ENCODE peak calls at places on chromosomes 2 and 18, in six cellular contexts. X is neural progenitor cell, C is activated B cell treated with CpG ODN at 0.5 μM for 24 hours, T is esophagus muscularis mucosa, F is K562, E is astrocyte of the spinal cord. D is an unnamed sample.
A peak's percentile ranks its signal among the peaks of the same experiment; 100 is the strongest.

GRCh38 chr18:28511421-28511821 is 334.5 kb upstream of the CDH2 start:
- DNase-seq in X (no peak), C (no peak), T (no peak), F (no peak), E (peak; percentile 35), D (no peak)

GRCh38 chr2:100940240-100940639 is 61.8 kb upstream of the RPL31 start:
- DNase-seq in X (no peak), C (no peak), T (no peak), F (no peak), E (no peak), D (no peak)

GRCh38 chr2:20048488-20049443 is 2.7 kb downstream of the LAPTM4A start:
- DNase-seq in X (peak; percentile 70), C (no peak), T (no peak), F (no peak), E (no peak), D (no peak)

GRCh38 chr18:10291568-10291981 is 162.9 kb upstream of the APCDD1 start:
- DNase-seq in X (peak; percentile 20), C (no peak), T (no peak), F (no peak), E (peak; percentile 12), D (no peak)

GRCh38 chr2:169761251-169761969 is 27.8 kb downstream of the KLHL23 start:
- DNase-seq in X (no peak), C (no peak), T (no peak), F (no peak), E (no peak), D (no peak)

GRCh38 chr2:141384676-141385075 is 746.1 kb downstream of the LRP1B start:
- DNase-seq in X (peak; percentile 9), C (no peak), T (no peak), F (no peak), E (peak; percentile 50), D (no peak)

GRCh38 chr2:178029342-178029741 is 43.2 kb downstream of the PDE11A start:
- DNase-seq in X (no peak), C (no peak), T (no peak), F (no peak), E (no peak), D (no peak)

GRCh38 chr2:41698787-41699422 is 348.9 kb upstream of the PKDCC start:
- DNase-seq in X (peak; percentile 70), C (no peak), T (no peak), F (peak; percentile 31), E (peak; percentile 19), D (no peak)

GRCh38 chr18:73691118-73691517 is 456.5 kb downstream of the FBXO15 start:
- DNase-seq in X (no peak), C (no peak), T (no peak), F (no peak), E (peak; percentile 81), D (no peak)

GRCh38 chr2:136347976-136348375 is 230.0 kb upstream of the CXCR4 start:
- DNase-seq in X (peak; percentile 19), C (no peak), T (no peak), F (no peak), E (no peak), D (no peak)

GRCh38 chr2:171595896-171596295 is 73.6 kb downstream of the CYBRD1 start:
- DNase-seq in X (no peak), C (no peak), T (peak; percentile 45), F (no peak), E (peak; percentile 91), D (no peak)

GRCh38 chr18:76453057-76453561 is 41.9 kb downstream of the ZNF516 start:
- DNase-seq in X (no peak), C (no peak), T (no peak), F (no peak), E (no peak), D (no peak)

GRCh38 chr18:59048378-59048777 is 91.3 kb upstream of the SEC11C start:
- DNase-seq in X (no peak), C (no peak), T (no peak), F (no peak), E (no peak), D (no peak)

DNA sequence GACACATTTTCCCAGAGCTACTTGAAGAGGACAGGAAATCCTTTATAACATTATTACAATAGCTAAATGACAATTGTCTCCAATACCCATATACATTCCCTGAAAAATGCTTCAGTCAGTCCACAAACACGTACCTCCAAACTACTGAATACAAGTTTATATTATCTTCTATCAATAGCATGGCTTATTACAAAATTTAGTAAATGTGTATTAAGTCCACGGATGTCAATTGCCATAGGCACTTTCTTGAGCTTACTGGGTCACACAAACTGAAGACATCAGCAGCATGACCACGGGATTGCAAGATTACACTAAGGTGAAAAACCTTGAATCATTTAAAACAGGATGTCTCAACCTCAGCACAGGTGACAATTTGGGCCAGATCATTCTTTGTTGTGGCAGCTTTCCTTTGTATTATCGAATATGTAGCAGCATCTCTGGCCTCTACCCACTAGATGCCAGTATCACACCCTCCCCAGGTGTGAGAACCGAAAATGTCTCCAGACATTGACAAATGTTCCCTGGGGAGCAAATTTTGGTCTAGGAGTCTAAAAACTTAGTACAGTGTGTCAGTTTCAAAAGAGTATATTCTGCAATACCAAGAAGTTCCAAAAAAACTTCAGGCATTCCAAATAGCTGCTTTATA is 1.4 kb downstream of the MBD2 start:
- DNase-seq in X (peak; percentile 16), C (no peak), T (no peak), F (no peak), E (no peak), D (no peak)
- TF ChIP-seq CTCF in X (peak; percentile 23), C (no peak), T (peak; percentile 7), F (no peak), E (no peak), D (peak; percentile 8)

DNA sequence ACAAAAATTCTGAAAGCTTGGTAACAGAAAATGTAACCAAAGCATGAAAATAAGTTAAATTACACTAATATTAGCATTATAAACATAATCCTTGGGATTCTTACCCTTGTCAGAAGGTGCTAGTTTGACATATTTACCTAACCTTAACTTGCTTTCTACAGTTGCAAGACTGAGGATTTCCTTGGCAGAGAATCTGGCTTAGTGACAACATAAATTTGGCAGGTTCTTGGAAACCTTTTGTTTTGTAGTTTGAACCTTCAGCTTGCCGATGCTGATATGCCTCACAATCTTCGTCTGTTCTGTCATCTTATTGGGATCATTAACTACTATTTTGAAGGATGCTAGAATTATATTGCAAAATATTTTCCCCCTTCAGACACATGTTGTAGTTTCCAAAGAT is 3.4 kb downstream of the XIRP2 start:
- DNase-seq in X (no peak), C (no peak), T (no peak), F (no peak), E (no peak), D (no peak)
- TF ChIP-seq CTCF in X (no peak), C (no peak), T (no peak), F (no peak), E (no peak), D (no peak)

DNA sequence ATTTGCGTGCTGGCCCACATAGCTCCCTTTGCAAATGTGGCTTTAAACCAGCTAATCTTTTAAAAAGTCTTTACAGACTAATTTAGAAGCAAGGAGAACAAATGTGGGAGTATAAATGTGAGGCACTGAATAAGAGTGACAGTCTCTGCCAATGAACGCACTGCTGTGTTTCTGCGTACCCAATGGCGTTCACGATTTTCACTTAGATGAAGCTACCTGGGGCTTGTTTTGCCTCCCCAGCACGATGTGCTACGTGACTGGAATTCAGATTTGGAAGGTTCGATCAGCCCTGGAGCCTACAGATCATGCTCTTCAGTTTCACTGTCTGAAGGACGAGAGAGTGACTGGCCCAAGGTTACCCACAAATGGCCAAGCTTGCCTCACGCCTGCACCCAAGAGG is 10.8 kb upstream of the CRACDL start:
- DNase-seq in X (no peak), C (no peak), T (no peak), F (no peak), E (no peak), D (no peak)
- TF ChIP-seq CTCF in X (no peak), C (no peak), T (no peak), F (no peak), E (no peak), D (no peak)

DNA sequence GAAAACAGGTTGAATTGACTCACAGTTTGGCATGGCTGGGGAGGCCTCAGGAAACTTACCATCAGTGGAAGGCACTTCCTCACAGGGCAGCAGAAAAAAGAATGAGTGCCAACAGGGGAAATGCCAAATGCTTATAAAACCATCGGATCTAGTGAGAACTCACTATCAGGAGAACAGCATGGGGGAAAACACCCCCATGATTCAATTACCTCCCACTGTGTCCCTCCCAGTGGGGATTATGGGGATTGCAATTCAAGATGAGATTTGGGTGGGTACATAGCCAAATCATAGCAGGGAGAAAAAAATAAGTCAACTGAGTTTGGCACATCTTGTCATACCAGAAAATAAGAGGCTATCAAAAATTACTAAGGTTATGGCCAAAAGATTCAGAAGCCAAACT is 96.3 kb downstream of the TRIP12 start:
- DNase-seq in X (no peak), C (no peak), T (no peak), F (no peak), E (no peak), D (no peak)
- TF ChIP-seq CTCF in X (peak; percentile 7), C (no peak), T (no peak), F (no peak), E (no peak), D (no peak)

DNA sequence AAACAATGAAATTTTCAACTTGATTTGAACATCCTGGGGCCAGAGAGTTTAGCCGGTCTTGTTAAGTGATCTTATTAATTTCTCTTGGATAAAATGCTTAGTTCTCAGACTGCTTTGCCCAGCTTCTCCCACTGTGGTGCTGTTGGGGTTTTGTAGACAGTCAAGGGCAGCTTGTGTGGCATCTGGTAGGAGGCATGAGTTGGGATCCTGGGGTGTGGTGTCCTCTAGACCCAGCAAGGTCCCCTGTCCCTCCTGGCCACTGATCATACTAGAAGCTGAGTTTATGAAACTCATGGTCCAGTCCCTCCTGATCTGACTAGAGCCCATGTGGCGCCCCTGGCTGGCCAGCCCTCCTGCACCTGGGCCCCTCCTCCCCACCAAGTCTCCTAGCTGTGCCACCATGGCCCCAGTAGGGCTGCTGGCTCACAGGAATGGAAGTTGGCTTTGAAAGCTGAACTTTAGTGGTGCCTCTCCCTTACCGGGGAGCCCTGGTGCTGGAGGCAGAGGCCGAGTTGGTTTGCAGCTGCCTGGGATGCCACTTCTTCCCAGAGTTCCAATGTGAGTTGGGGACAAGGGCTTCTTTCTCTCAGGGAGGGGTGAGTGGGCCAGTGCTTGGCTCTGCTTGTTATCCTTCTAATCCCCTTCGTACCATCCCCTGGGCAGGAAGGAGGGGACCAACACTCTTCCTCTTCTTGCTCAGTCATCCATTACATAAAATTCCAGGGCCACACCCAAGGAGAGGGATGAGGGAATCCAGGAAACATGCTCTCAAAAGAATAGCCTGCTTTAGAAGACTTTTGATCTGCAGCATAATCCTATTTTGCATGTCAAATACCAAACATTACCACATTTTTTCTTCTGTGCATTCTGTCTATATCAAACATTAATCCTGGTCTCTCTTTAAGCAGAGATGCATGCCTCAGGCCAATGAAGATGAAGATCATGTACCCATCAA is 37.5 kb upstream of the HAAO start:
- DNase-seq in X (no peak), C (no peak), T (no peak), F (no peak), E (no peak), D (no peak)
- TF ChIP-seq CTCF in X (no peak), C (no peak), T (no peak), F (no peak), E (no peak), D (no peak)